ENCODE peak calls at places on chromosomes 16 and 17, in eight cellular contexts. Q is caudate nucleus; Z is HuH-7; I is psoas muscle; X is GM20000; P is NCI-H510A treated with DMSO at 0.1 percent for 48 hours; T is NCI-H1092 treated with DMSO at 0.1 percent for 48 hours; N is stimulated activated CD8-positive, alpha-beta memory T cell treated with anti-CD3 and anti-CD28 coated beads, Interleukin-4, amount 100 ng/mL, for 24 hours. J is an unnamed sample.

GRCh38 chr17:50424246-50425000 is 1.6 kb upstream of the ACSF2 start:
- DNase-seq in Z (no peak), T (no peak), I (no peak), P (no peak), Q (no peak), X (no peak), N (no peak), J (no peak)

GRCh38 chr16:9134739-9135138 is 43.3 kb downstream of the HAPSTR1 start:
- DNase-seq in N (peak; percentile 42), T (peak; percentile 59), P (peak; percentile 17), X (peak; percentile 69), I (peak; percentile 61), Z (peak; percentile 35), Q (no peak), J (no peak)

GRCh38 chr16:87324411-87325275 is 7.5 kb upstream of the C16orf95 start:
- DNase-seq in T (peak; percentile 46), N (peak; percentile 16), I (peak; percentile 74), Q (no peak), Z (peak; percentile 96), X (peak; percentile 84), P (peak; percentile 3), J (no peak)

GRCh38 chr17:67063146-67063545 is 18.8 kb downstream of the CACNG1 start:
- DNase-seq in T (no peak), X (no peak), P (no peak), Z (no peak), I (no peak), N (no peak), Q (no peak), J (no peak)

GRCh38 chr16:67845291-67846062 is 1.3 kb upstream of the NUTF2 start:
- DNase-seq in X (peak; percentile 34), Z (no peak), P (no peak), T (no peak), Q (no peak), N (no peak), I (no peak), J (no peak)

GRCh38 chr17:76079577-76080206 is 710 bp downstream of the ZACN start:
- DNase-seq in T (peak; percentile 5), P (no peak), Z (peak; percentile 36), X (peak; percentile 45), N (no peak), I (no peak), Q (no peak), J (no peak)

GRCh38 chr17:48636177-48637018 is 10.2 kb upstream of the HOXB9 start:
- DNase-seq in P (peak; percentile 42), X (peak; percentile 87), N (peak; percentile 73), Q (no peak), T (peak; percentile 76), I (peak; percentile 80), Z (peak; percentile 97), J (peak; percentile 66)

GRCh38 chr17:81379523-81379942 is 15.7 kb upstream of the BAHCC1 start:
- DNase-seq in X (no peak), I (peak; percentile 53), Z (no peak), Q (no peak), T (no peak), N (no peak), P (no peak), J (no peak)

GRCh38 chr17:50944902-50945720 is 79.0 kb upstream of the TOB1 start:
- DNase-seq in T (no peak), I (no peak), Q (no peak), P (no peak), Z (no peak), N (no peak), X (no peak), J (no peak)

GRCh38 chr17:75091855-75092327 is 4.1 kb downstream of the SLC16A5 start:
- DNase-seq in Z (no peak), Q (no peak), N (no peak), X (no peak), T (no peak), I (no peak), P (no peak), J (no peak)

GRCh38 chr16:46555981-46556380 is 65.2 kb downstream of the SHCBP1 start:
- DNase-seq in X (no peak), P (no peak), Q (no peak), Z (no peak), N (no peak), I (no peak), T (no peak), J (no peak)

GRCh38 chr17:28500712-28501379 is 5.3 kb upstream of the FOXN1 start:
- DNase-seq in X (peak; percentile 83), T (no peak), N (no peak), I (no peak), Q (no peak), Z (no peak), P (no peak), J (no peak)

GRCh38 chr17:80337195-80337895 is 76.7 kb downstream of the RNF213 start:
- DNase-seq in Q (no peak), I (no peak), N (no peak), Z (no peak), P (no peak), X (no peak), T (no peak), J (no peak)

GRCh38 chr17:37743875-37744632 is 805 bp downstream of the HNF1B start:
- DNase-seq in Z (peak; percentile 69), X (peak; percentile 52), T (no peak), P (no peak), Q (no peak), N (no peak), I (no peak), J (no peak)

GRCh38 chr17:68052810-68053209 is 17.3 kb downstream of the KPNA2 start:
- DNase-seq in N (no peak), T (no peak), X (no peak), P (no peak), I (no peak), Z (no peak), Q (no peak), J (no peak)

GRCh38 chr17:82586576-82587233 is 61.5 kb downstream of the WDR45B start:
- DNase-seq in P (no peak), Z (no peak), T (no peak), Q (no peak), I (no peak), X (no peak), N (no peak), J (no peak)

GRCh38 chr17:32569171-32570080 is 82.6 kb downstream of the CDK5R1 start:
- DNase-seq in T (no peak), Q (no peak), P (no peak), X (peak; percentile 64), N (no peak), Z (no peak), I (no peak), J (no peak)

GRCh38 chr17:73874008-73874407 is 229.8 kb upstream of the SDK2 start:
- DNase-seq in Q (no peak), X (peak; percentile 67), P (no peak), T (no peak), Z (no peak), I (no peak), N (no peak), J (no peak)

GRCh38 chr16:29806641-29807425 is 504 bp downstream of the MAZ start:
- DNase-seq in Z (peak; percentile 71), X (peak; percentile 63), I (peak; percentile 76), P (peak; percentile 73), N (no peak), T (peak; percentile 78), Q (no peak), J (peak; percentile 71)

GRCh38 chr17:54982399-54982798 is 13.8 kb downstream of the STXBP4 start:
- DNase-seq in P (no peak), T (no peak), Z (no peak), Q (no peak), X (no peak), N (no peak), I (no peak), J (no peak)

GRCh38 chr16:16004314-16004749 is 54.9 kb downstream of the ABCC1 start:
- DNase-seq in I (no peak), P (no peak), Z (no peak), T (no peak), X (no peak), Q (no peak), N (no peak), J (no peak)

GRCh38 chr17:28745052-28745776 is 1.4 kb downstream of the TRAF4 start:
- DNase-seq in N (no peak), Z (peak; percentile 68), X (no peak), P (peak; percentile 77), I (peak; percentile 60), T (peak; percentile 48), Q (peak; percentile 84), J (peak; percentile 52)

GRCh38 chr17:66535611-66536010 is 233.2 kb downstream of the PRKCA start:
- DNase-seq in I (no peak), P (no peak), Q (no peak), X (no peak), Z (no peak), T (no peak), N (no peak), J (no peak)

GRCh38 chr17:78342438-78343098 is 17.3 kb downstream of the SOCS3 start:
- DNase-seq in I (peak; percentile 85), T (no peak), Q (peak; percentile 10), N (no peak), P (no peak), X (no peak), Z (no peak), J (peak; percentile 82)

GRCh38 chr17:68248199-68248825 is 469 bp downstream of the AMZ2 start:
- DNase-seq in Q (no peak), P (no peak), N (no peak), X (peak; percentile 32), Z (no peak), T (no peak), I (no peak), J (peak; percentile 78)

GRCh38 chr17:75774471-75774987 is 9.5 kb upstream of the GALK1 start:
- DNase-seq in Z (no peak), N (no peak), X (no peak), P (no peak), T (no peak), I (peak; percentile 66), Q (no peak), J (no peak)

GRCh38 chr16:2524339-2524938 is 4.3 kb downstream of the AMDHD2 start:
- DNase-seq in I (no peak), Q (no peak), T (no peak), X (no peak), Z (peak; percentile 83), N (no peak), P (no peak), J (peak; percentile 5)

GRCh38 chr17:82942166-82943130 is 102.6 kb upstream of the ZNF750 start:
- DNase-seq in I (peak; percentile 27), X (no peak), Q (peak; percentile 12), N (no peak), P (no peak), T (no peak), Z (no peak), J (peak; percentile 17)

GRCh38 chr17:60435244-60436170 is 13.2 kb downstream of the CHCT1 start:
- DNase-seq in P (peak; percentile 87), Z (peak; percentile 73), Q (peak; percentile 51), N (peak; percentile 18), T (peak; percentile 62), X (peak; percentile 68), I (peak; percentile 82), J (peak; percentile 70)

GRCh38 chr17:76368545-76368944 is 14.8 kb upstream of the PRPSAP1 start:
- DNase-seq in X (no peak), P (no peak), T (no peak), Q (no peak), N (no peak), I (no peak), Z (no peak), J (no peak)

GRCh38 chr17:28363776-28364650 is 986 bp downstream of the SEBOX start:
- DNase-seq in Q (no peak), P (no peak), N (no peak), X (no peak), T (no peak), I (no peak), Z (no peak), J (no peak)

GRCh38 chr17:81254955-81255717 is 16.0 kb downstream of the NDUFAF8 start:
- DNase-seq in T (peak; percentile 73), N (no peak), Q (no peak), Z (peak; percentile 79), P (peak; percentile 90), I (peak; percentile 95), X (no peak), J (peak; percentile 87)